ENCODE peak calls at places on chromosomes 13 and 19, in ten cellular contexts. N is mucosa of descending colon, I is OCI-LY7, M is uterus, G is lung, T is choroid plexus epithelial cell, O is left ventricle myocardium inferior, D is tibial nerve, U is osteocyte, C is foreskin fibroblast. E is an unnamed sample.

GRCh38 chr13:111594606-111595005 is 274.2 kb downstream of the TEX29 start:
- DNase-seq in N (no peak), I (no peak), M (no peak), G (no peak), T (no peak), O (no peak), D (no peak), U (peak; percentile 48), C (no peak), E (no peak)

GRCh38 chr19:41431426-41432386 is 4.5 kb upstream of the B3GNT8 start:
- DNase-seq in N (no peak), I (no peak), M (no peak), G (no peak), T (peak; percentile 74), O (peak; percentile 82), D (no peak), U (no peak), C (peak; percentile 76), E (peak; percentile 35)

GRCh38 chr19:960601-960938 is 23.6 kb upstream of the WDR18 start:
- DNase-seq in N (no peak), I (no peak), M (no peak), G (no peak), T (no peak), O (no peak), D (no peak), U (no peak), C (no peak), E (no peak)

GRCh38 chr13:52869050-52869449 is 20.6 kb upstream of the PCDH8 start:
- DNase-seq in N (no peak), I (no peak), M (no peak), G (no peak), T (no peak), O (no peak), D (no peak), U (no peak), C (no peak), E (no peak)

GRCh38 chr13:98853791-98854191 is 101.3 kb upstream of the SLC15A1 start:
- DNase-seq in N (no peak), I (no peak), M (no peak), G (no peak), T (peak; percentile 53), O (no peak), D (no peak), U (no peak), C (peak; percentile 86), E (peak; percentile 5)

GRCh38 chr19:48511321-48511731 is 309 bp downstream of the LMTK3 start:
- DNase-seq in N (peak; percentile 66), I (no peak), M (no peak), G (no peak), T (no peak), O (no peak), D (no peak), U (no peak), C (no peak), E (no peak)

GRCh38 chr13:41610426-41610825 is 153.1 kb downstream of the RGCC start:
- DNase-seq in N (no peak), I (no peak), M (peak; percentile 32), G (peak; percentile 76), T (peak; percentile 98), O (peak; percentile 56), D (peak; percentile 20), U (no peak), C (peak; percentile 92), E (peak; percentile 89)

GRCh38 chr13:93286047-93286446 is 59.4 kb downstream of the GPC6 start:
- DNase-seq in N (no peak), I (no peak), M (no peak), G (no peak), T (no peak), O (no peak), D (no peak), U (no peak), C (no peak), E (no peak)

GRCh38 chr13:67408823-67409222 is 178.7 kb upstream of the PCDH9 start:
- DNase-seq in N (no peak), I (no peak), M (no peak), G (peak; percentile 45), T (peak; percentile 95), O (no peak), D (no peak), U (no peak), C (no peak), E (peak; percentile 83)

GRCh38 chr13:91399189-91400093 is 1.0 kb downstream of the GPC5 start:
- DNase-seq in N (peak; percentile 43), I (no peak), M (no peak), G (no peak), T (no peak), O (no peak), D (no peak), U (no peak), C (peak; percentile 2), E (no peak)

GRCh38 chr13:91398413-91399188 is at the start of gene GPC5:
- DNase-seq in N (peak; percentile 82), I (peak; percentile 86), M (peak; percentile 67), G (peak; percentile 83), T (peak; percentile 43), O (peak; percentile 75), D (peak; percentile 55), U (peak; percentile 92), C (peak; percentile 80), E (peak; percentile 47)

GRCh38 chr13:91401916-91402315 is 3.5 kb downstream of the GPC5 start:
- DNase-seq in N (no peak), I (peak; percentile 49), M (no peak), G (no peak), T (no peak), O (no peak), D (no peak), U (no peak), C (no peak), E (no peak)

GRCh38 chr13:91400094-91400462 is 1.7 kb downstream of the GPC5 start:
- DNase-seq in N (no peak), I (no peak), M (no peak), G (no peak), T (no peak), O (no peak), D (no peak), U (no peak), C (no peak), E (no peak)

GRCh38 chr13:91397595-91397994 is 826 bp upstream of the GPC5 start:
- DNase-seq in N (no peak), I (no peak), M (no peak), G (no peak), T (no peak), O (no peak), D (no peak), U (no peak), C (no peak), E (no peak)
- TF ChIP-seq CTCF in N (no peak), I (no peak), M (no peak), G (no peak), T (no peak), O (no peak), D (no peak), U (no peak), C (no peak), E (no peak)

DNA sequence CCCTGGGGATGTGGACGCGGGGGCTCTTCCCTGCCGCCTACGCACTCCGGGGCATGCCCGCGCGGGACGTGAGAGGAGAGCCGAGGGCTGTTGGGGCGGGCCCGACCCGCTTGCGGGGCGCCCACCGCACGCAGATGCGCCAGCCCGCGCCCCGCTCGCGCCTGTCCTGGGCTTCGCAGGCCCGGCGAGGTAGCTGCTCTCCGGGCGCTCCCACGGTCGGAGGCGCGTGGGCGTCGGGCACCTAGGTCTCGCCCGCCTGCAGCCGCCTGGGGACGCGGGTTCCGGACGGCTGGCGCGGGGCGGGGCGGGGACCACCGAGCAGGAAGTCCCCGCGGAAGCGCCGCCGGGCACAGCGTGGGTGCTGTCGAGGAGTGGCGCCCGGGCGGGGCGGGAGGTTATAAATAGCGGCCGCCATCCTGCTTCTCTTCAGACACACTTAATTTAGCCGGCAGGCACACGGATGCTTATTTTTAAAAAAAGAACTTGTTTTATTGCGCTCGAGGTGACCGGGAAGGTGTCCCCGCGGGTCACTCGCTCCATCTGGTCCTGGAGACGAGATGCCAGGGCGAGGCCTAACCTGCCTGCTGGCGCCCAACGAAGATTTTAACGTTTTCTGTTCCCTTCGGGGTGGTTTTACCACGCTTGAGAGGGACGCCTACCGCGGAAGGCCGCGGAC is 561 bp upstream of the GJA3 start:
- DNase-seq in N (peak; percentile 60), I (peak; percentile 19), M (no peak), G (no peak), T (no peak), O (no peak), D (no peak), U (no peak), C (peak; percentile 47), E (no peak)
- TF ChIP-seq CTCF in N (no peak), I (no peak), M (no peak), G (no peak), T (no peak), O (no peak), D (no peak), U (no peak), C (no peak), E (no peak)

DNA sequence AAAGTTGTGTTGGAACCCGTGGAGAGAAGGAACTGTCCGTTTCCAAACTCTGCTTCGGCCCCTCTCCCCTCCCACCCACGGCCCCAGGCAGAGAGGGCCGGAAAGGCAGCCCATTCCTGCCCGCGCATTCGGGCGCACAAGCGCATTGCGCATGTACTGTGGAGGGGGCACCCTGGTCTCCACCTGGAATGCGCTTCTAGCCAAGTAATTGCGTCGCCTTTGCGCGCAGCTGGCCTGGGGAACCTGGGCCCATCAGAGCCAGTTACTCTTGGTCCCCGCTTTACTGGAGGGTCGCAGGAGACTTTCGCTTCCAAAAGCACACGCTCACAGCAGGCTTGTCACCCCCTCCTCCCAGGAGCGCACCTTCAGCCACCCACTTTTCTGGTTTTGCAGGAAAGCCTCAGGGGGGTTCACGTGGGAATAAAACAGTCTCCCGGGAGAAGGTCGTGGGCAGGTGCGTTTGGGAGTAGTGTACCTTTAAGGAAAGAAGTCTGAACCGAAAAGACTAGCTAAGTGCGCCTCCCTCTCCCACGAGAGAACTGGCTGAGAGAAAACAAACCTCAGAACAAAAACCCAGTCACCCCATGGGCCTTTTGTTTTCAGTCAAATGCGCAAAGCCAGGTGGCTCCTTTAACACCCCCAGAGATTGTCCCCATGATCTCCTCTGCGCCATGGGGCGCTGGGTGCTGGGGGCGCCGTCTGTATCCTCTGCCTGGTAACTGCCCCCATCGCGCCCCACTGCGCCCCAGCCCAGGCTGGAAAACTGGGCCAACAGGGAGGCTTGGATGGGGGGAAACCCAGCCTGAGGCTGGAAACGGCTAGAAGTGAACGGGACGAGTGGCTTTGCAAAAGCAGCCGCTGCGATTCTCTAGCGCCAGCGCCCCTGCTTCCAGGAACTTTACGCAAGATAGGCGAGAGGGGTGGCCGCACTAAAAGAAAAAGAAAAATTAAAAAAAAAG is 28.5 kb downstream of the GSX1 start:
- DNase-seq in N (no peak), I (no peak), M (no peak), G (no peak), T (peak; percentile 2), O (no peak), D (no peak), U (no peak), C (no peak), E (no peak)
- TF ChIP-seq CTCF in N (no peak), I (no peak), M (no peak), G (no peak), T (no peak), O (no peak), D (no peak), U (no peak), C (no peak), E (no peak)

DNA sequence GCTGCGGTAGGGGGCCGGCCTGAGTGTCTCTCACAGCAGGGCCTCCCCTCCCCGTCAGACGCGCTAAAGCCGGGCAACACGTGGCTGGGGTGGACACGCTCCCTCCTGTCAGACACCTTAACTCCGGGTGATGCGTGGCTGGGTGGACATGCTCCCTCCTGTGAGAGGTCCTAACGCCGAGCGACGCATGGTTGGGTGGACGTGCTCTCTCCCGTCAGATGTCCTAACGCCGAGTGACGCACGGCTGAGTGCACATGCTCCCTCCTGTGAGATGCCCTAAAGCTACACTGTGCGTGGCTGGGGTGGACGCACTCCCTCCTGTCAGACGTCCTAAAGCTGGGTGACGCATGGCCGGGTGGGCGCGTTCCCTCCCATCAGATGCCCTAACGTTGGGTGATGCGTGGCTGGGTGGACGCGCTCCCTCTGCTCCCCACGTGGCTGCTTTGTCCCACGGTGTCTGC is 126.1 kb upstream of the MCF2L start:
- DNase-seq in N (no peak), I (no peak), M (no peak), G (no peak), T (no peak), O (no peak), D (no peak), U (no peak), C (no peak), E (no peak)
- TF ChIP-seq CTCF in N (no peak), I (no peak), M (no peak), G (no peak), T (no peak), O (no peak), D (no peak), U (no peak), C (no peak), E (no peak)

E was measured in MCF 10A.